ENCODE peak calls at places on chromosomes 16 and 17, in nine cellular contexts. H is CD8-positive, alpha-beta T cell; D is activated CD8-positive, alpha-beta T cell treated with anti-CD3 and anti-CD28 coated beads for 36 hours; J is lower leg skin; G is H9; R is epithelial cell of esophagus; L is sigmoid colon; E is thoracic aorta; M is dorsolateral prefrontal cortex. F is an unnamed sample.

GRCh38 chr17:56679148-56679766 is 85.8 kb downstream of the NOG start:
- DNase-seq in H (no peak), D (peak; percentile 20), J (no peak), G (no peak), R (peak; percentile 47), L (no peak), E (no peak), M (no peak), F (no peak)

GRCh38 chr17:8753976-8754440 is 4.3 kb downstream of the SPDYE4 start:
- DNase-seq in H (no peak), D (no peak), J (no peak), G (no peak), R (peak; percentile 43), L (no peak), E (no peak), M (no peak), F (no peak)

GRCh38 chr17:9371019-9371418 is 204.6 kb downstream of the STX8 start:
- DNase-seq in H (no peak), D (no peak), J (no peak), G (no peak), R (peak; percentile 97), L (no peak), E (no peak), M (no peak), F (peak; percentile 87)

GRCh38 chr17:81020767-81021497 is 14.0 kb upstream of the BAIAP2 start:
- DNase-seq in H (no peak), D (no peak), J (no peak), G (no peak), R (peak; percentile 45), L (peak; percentile 85), E (no peak), M (no peak), F (no peak)

GRCh38 chr16:4660454-4661007 is 32.8 kb upstream of the NUDT16L1 start:
- DNase-seq in H (peak; percentile 79), D (peak; percentile 97), J (no peak), G (no peak), R (peak; percentile 68), L (no peak), E (no peak), M (peak; percentile 90), F (peak; percentile 76)

GRCh38 chr17:69480197-69480596 is 65.7 kb downstream of the MAP2K6 start:
- DNase-seq in H (no peak), D (no peak), J (peak; percentile 38), G (no peak), R (peak; percentile 50), L (no peak), E (no peak), M (no peak), F (no peak)

GRCh38 chr17:65629234-65629690 is 67.8 kb upstream of the AXIN2 start:
- DNase-seq in H (no peak), D (no peak), J (no peak), G (peak; percentile 45), R (no peak), L (no peak), E (no peak), M (no peak), F (peak; percentile 26)

GRCh38 chr17:61131555-61131954 is 268.1 kb upstream of the TBX2 start:
- DNase-seq in H (no peak), D (no peak), J (no peak), G (no peak), R (no peak), L (no peak), E (no peak), M (no peak), F (no peak)

GRCh38 chr17:49223517-49224197 is 6.9 kb downstream of the PHOSPHO1 start:
- DNase-seq in H (peak; percentile 59), D (peak; percentile 85), J (peak; percentile 32), G (peak; percentile 90), R (peak; percentile 18), L (no peak), E (no peak), M (no peak), F (no peak)

GRCh38 chr17:27904534-27904933 is 11.4 kb upstream of the LYRM9 start:
- DNase-seq in H (no peak), D (no peak), J (no peak), G (no peak), R (no peak), L (no peak), E (no peak), M (no peak), F (no peak)

DNA sequence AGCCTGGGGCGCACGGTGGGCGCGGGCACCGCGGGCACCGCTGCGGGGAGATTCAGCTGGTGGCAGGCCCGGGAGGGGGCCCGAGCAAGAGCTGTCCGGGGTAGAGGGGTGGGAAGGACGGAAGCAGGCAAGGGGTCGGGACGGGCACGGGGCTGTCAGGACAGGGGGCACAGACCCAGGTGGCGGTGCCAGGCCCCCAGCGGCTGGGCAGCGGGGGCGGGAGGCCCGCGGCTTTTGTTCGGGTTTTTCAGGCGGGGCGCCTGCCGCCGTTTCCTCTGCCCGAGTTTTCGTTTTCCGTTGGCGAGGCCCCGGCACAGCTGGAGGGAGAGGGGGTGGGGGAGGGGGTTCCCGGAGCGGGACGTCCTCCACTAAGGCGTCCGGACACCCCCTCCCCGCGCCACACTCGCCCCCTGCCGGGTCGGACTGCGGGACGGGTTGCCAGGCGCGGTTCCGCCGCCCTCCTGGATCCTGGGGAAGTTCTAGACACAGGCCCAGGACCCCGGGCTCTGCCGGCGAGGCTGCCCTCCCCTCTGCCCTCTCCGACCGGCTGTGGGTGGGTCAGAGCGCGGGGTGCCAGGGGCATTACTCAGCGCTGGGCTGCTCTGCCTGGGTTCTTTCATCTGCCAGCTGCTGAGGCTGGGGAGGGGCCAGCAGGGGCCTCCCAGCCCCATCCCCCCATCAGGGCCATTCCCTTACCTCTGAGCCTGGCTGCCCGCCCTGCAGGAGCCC is 543 bp downstream of the ARHGAP23 start:
- DNase-seq in H (no peak), D (peak; percentile 39), J (no peak), G (peak; percentile 63), R (no peak), L (peak; percentile 83), E (no peak), M (peak; percentile 91), F (no peak)
- TF ChIP-seq CTCF in H (no peak), D (no peak), J (no peak), G (no peak), R (no peak), L (no peak), E (no peak), M (peak; percentile 4), F (no peak)

GRCh38 chr16:2883027-2883846 is at the start of gene FLYWCH2:
- DNase-seq in H (peak; percentile 98), D (peak; percentile 99), J (peak; percentile 98), G (peak; percentile 99), R (peak; percentile 97), L (peak; percentile 99), E (peak; percentile 88), M (peak; percentile 98), F (no peak)
- TF ChIP-seq CTCF in H (no peak), D (no peak), J (no peak), G (peak; percentile 20), R (no peak), L (no peak), E (no peak), M (no peak), F (no peak)

GRCh38 chr17:7356072-7356549 is 1.2 kb downstream of the TMEM95 start:
- DNase-seq in H (peak; percentile 83), D (peak; percentile 92), J (peak; percentile 77), G (peak; percentile 98), R (peak; percentile 90), L (peak; percentile 90), E (no peak), M (peak; percentile 81), F (no peak)
- TF ChIP-seq CTCF in H (peak; percentile 76), D (peak; percentile 96), J (peak; percentile 74), G (peak; percentile 98), R (peak; percentile 88), L (peak; percentile 84), E (peak; percentile 82), M (peak; percentile 80), F (peak; percentile 90)

GRCh38 chr16:66342294-66342900 is 24.1 kb upstream of the CDH5 start:
- DNase-seq in H (no peak), D (peak; percentile 43), J (no peak), G (peak; percentile 66), R (no peak), L (no peak), E (no peak), M (no peak), F (no peak)
- TF ChIP-seq CTCF in H (peak; percentile 33), D (peak; percentile 81), J (no peak), G (peak; percentile 87), R (peak; percentile 62), L (no peak), E (peak; percentile 26), M (peak; percentile 69), F (peak; percentile 77)

DNA sequence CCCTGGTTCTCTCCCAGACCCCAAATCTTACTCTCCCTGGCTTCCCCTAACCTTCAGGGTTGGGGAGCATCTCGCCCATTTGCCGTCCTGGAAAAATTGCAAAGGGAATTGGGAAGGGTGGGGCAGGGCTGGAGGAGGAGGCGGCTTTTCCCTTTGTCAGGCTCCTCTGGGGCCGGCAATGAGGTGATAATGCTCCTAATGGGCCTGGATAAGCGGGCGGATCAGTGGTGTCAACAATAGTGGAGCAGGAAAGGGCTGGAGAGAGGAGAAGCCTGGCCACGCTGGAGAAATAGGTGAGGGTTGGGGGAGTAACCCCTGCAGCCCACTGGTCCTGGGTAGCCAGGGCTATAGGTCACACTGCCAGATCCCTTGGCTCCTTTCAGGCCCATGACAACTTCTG is 12.3 kb downstream of the SCN4A start:
- DNase-seq in H (no peak), D (no peak), J (no peak), G (peak; percentile 68), R (no peak), L (no peak), E (no peak), M (no peak), F (no peak)
- TF ChIP-seq CTCF in H (no peak), D (no peak), J (no peak), G (no peak), R (no peak), L (no peak), E (no peak), M (no peak), F (no peak)

DNA sequence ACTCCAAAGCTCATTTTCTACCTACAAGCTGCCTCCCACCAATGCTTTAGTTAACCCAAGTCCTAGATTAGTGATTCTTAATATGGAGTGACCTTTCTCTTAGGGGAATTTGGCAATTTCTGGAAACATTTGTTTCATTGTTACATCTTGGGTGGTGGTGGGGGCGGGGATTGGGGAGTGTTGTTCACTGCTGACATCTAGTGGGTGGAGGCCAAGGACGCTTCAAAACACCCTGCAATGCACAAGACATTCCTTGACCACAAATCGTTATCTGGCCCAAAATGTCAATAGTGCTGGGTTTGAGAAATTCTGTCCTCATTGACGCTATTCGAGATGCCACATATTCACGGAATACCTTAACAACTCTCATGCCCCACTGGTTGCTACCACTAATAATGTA is 282.9 kb downstream of the RBFOX1 start:
- DNase-seq in H (no peak), D (no peak), J (no peak), G (no peak), R (no peak), L (no peak), E (no peak), M (no peak), F (no peak)
- TF ChIP-seq CTCF in H (no peak), D (no peak), J (no peak), G (peak; percentile 33), R (no peak), L (no peak), E (no peak), M (peak; percentile 16), F (no peak)